ENCODE peak calls at places on chromosomes 7 and 10, in eight cellular contexts. J is fibroblast of the conjunctiva; L is left colon; O is choroid plexus epithelial cell; Z is PC-9; E is amygdala; Q is CD4-positive, alpha-beta T cell; G is posterior vena cava. U is an unnamed sample.

GRCh38 chr7:151012921-151013347 is 11.4 kb downstream of the ATG9B start:
- DNase-seq in Z (no peak), J (no peak), O (peak), Q (no peak), G (no peak), E (no peak), L (no peak), U (peak)

GRCh38 chr10:18436902-18437301 is 214.5 kb downstream of the NSUN6 start:
- DNase-seq in G (no peak), L (no peak), J (no peak), Z (no peak), E (no peak), O (no peak), Q (no peak), U (no peak)

GRCh38 chr7:157683251-157684156 is 346.7 kb downstream of the DNAJB6 start:
- DNase-seq in E (no peak), Q (no peak), O (no peak), G (peak), J (no peak), Z (no peak), L (no peak), U (peak)

GRCh38 chr10:17038627-17039026 is 91.0 kb downstream of the CUBN start:
- DNase-seq in Z (no peak), O (no peak), J (peak), L (peak), G (no peak), E (no peak), Q (no peak), U (no peak)

GRCh38 chr10:115093286-115093775 is at the start of gene ATRNL1:
- DNase-seq in O (no peak), Z (no peak), G (peak), L (no peak), Q (no peak), J (no peak), E (peak), U (peak)

GRCh38 chr10:28503114-28503513 is 29.8 kb upstream of the WAC start:
- DNase-seq in E (no peak), O (peak), Q (no peak), Z (peak), G (no peak), L (peak), J (no peak), U (peak)

GRCh38 chr7:130891254-130892094 is 157.5 kb upstream of the KLF14 start:
- DNase-seq in E (no peak), G (peak), Q (no peak), O (peak), L (no peak), J (peak), Z (peak), U (peak)

GRCh38 chr10:71684356-71685173 is 35.0 kb downstream of the C10orf105 start:
- DNase-seq in Z (no peak), J (no peak), L (no peak), G (no peak), O (peak), E (no peak), Q (no peak), U (no peak)

GRCh38 chr7:141698247-141699015 is 3.5 kb downstream of the DENND11 start:
- DNase-seq in L (no peak), Q (no peak), J (no peak), O (no peak), G (no peak), Z (no peak), E (no peak), U (no peak)

GRCh38 chr10:119375574-119376265 is 166.8 kb downstream of the RGS10 start:
- DNase-seq in L (no peak), Q (no peak), G (no peak), O (peak), E (no peak), Z (no peak), J (peak), U (peak)

GRCh38 chr7:12770227-12770975 is 83.0 kb downstream of the ARL4A start:
- DNase-seq in Z (no peak), E (no peak), L (peak), O (no peak), G (no peak), Q (no peak), J (no peak), U (peak)

GRCh38 chr7:142098004-142098403 is 13.5 kb upstream of the MGAM2 start:
- DNase-seq in Z (peak), G (no peak), O (no peak), E (no peak), L (no peak), Q (no peak), J (no peak), U (no peak)

GRCh38 chr7:54995166-54995565 is 23.7 kb upstream of the EGFR start:
- DNase-seq in J (no peak), E (no peak), Z (no peak), Q (no peak), L (no peak), G (no peak), O (no peak), U (no peak)

GRCh38 chr7:42232275-42232674 is 4.7 kb downstream of the GLI3 start:
- DNase-seq in L (no peak), J (peak), E (no peak), O (no peak), Z (no peak), G (no peak), Q (no peak), U (peak)

GRCh38 chr10:60570272-60570865 is 180.7 kb upstream of the ANK3 start:
- DNase-seq in Q (no peak), G (no peak), E (peak), L (no peak), O (no peak), Z (no peak), J (no peak), U (no peak)

GRCh38 chr7:19776981-19777380 is 3.6 kb upstream of the TMEM196 start:
- DNase-seq in G (no peak), O (no peak), J (no peak), Z (no peak), L (no peak), E (no peak), Q (no peak), U (no peak)

GRCh38 chr10:132441818-132442217 is 44.8 kb downstream of the PWWP2B start:
- DNase-seq in G (no peak), L (no peak), E (no peak), O (no peak), J (no peak), Q (no peak), Z (no peak), U (no peak)